ENCODE peak calls at places on chromosomes 3 and 15, in four cellular contexts. R is heart left ventricle, U is prostate gland, S is H9. N is an unnamed sample. For H3K4me1, the result is how much of the 10 kb centered on the place peaks cover.

GRCh38 chr3:100260081-100260684 is 609 bp upstream of the TBC1D23 start:
- DNase-seq in R (peak), U (no peak), S (peak), N (peak)

GRCh38 chr3:51953445-51953844 is 1.7 kb upstream of the GPR62 start:
- DNase-seq in R (no peak), U (no peak), S (no peak), N (no peak)

GRCh38 chr15:71103102-71103676 is 12.1 kb upstream of the THSD4 start:
- DNase-seq in R (no peak), U (no peak), S (no peak), N (no peak)

GRCh38 chr3:136385457-136385856 is 135.3 kb downstream of the PCCB start:
- DNase-seq in R (no peak), U (no peak), S (no peak), N (no peak)

GRCh38 chr15:72285927-72286516 is 13.7 kb upstream of the PARP6 start:
- DNase-seq in R (peak), U (peak), S (peak), N (peak)

GRCh38 chr3:13452490-13453335 is 27.4 kb upstream of the HDAC11 start:
- DNase-seq in R (no peak), U (peak), S (no peak), N (no peak)

GRCh38 chr15:72778796-72779195 is 4.8 kb downstream of the ADPGK start:
- DNase-seq in R (no peak), U (no peak), S (no peak), N (no peak)

GRCh38 chr3:128726691-128727031 is 678 bp downstream of the RAB7A start:
- DNase-seq in R (peak), U (peak), S (no peak), N (peak)

GRCh38 chr3:168653255-168653654 is 557.5 kb upstream of the GOLIM4 start:
- DNase-seq in R (no peak), U (no peak), S (no peak), N (no peak)

GRCh38 chr3:71754610-71755253 is 1.1 kb downstream of the GPR27 start:
- DNase-seq in R (no peak), U (no peak), S (peak), N (no peak)

GRCh38 chr15:88375234-88375926 is 91.8 kb downstream of the MRPL46 start:
- DNase-seq in R (no peak), U (no peak), S (no peak), N (no peak)

GRCh38 chr3:108301695-108302404 is 5.5 kb downstream of the HHLA2 start:
- DNase-seq in R (no peak), U (no peak), S (no peak), N (no peak)

GRCh38 chr15:60899322-60899966 is 329.7 kb downstream of the RORA start:
- DNase-seq in R (no peak), U (no peak), S (no peak), N (no peak)

GRCh38 chr15:43463542-43463941 is 29.4 kb downstream of the TP53BP1 start:
- DNase-seq in R (no peak), U (no peak), S (no peak), N (no peak)

GRCh38 chr15:100043732-100044131 is 298.0 kb downstream of the ADAMTS17 start:
- DNase-seq in R (no peak), U (no peak), S (no peak), N (no peak)

GRCh38 chr3:140370686-140371085 is 307.2 kb upstream of the TRIM42 start:
- DNase-seq in R (no peak), U (no peak), S (no peak), N (no peak)

GRCh38 chr3:177574232-177574856 is 377.1 kb upstream of the TBL1XR1 start:
- DNase-seq in R (no peak), U (peak), S (peak), N (peak)

GRCh38 chr15:82080774-82081173 is 35.0 kb upstream of the MEX3B start:
- DNase-seq in R (no peak), U (no peak), S (no peak), N (no peak)

GRCh38 chr3:152321806-152322377 is 53.2 kb downstream of the MBNL1 start:
- DNase-seq in R (no peak), U (no peak), S (no peak), N (no peak)

GRCh38 chr3:152319256-152319655 is 50.5 kb downstream of the MBNL1 start:
- DNase-seq in R (no peak), U (no peak), S (no peak), N (no peak)

GRCh38 chr3:152318512-152318911 is 49.8 kb downstream of the MBNL1 start:
- DNase-seq in R (no peak), U (no peak), S (no peak), N (no peak)

GRCh38 chr3:152321321-152321720 is 52.6 kb downstream of the MBNL1 start:
- DNase-seq in R (no peak), U (no peak), S (no peak), N (no peak)

DNA sequence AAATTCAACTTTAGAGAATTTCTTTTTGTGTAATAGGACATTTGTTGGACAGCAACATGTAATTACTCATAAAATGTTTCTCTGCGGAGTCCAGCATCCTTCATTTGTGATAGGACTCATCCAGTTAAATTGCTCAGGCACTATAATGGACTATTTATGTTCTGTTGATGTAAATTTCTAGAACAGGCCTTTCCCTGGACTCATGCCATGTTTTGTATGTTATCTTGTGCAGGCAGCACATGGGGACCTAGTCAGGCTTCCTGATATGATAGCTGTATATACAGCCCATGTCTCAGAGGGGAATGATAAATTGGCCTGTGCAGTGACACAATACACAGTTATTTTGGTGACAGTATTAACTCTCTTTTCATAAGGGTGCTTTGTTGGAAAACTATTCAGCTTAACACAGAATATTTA is 51.5 kb downstream of the MBNL1 start:
- DNase-seq in R (no peak), U (no peak), S (no peak), N (no peak)
- H3K4me1 ChIP-seq in R (half or more), U (under half), S (under half), N (under half)

GRCh38 chr15:66228807-66229557 is 24.6 kb downstream of the MEGF11 start:
- DNase-seq in R (no peak), U (no peak), S (no peak), N (no peak)
- H3K4me1 ChIP-seq in R (under half), U (under half), S (under half), N (under half)

GRCh38 chr3:126459763-126460127 is 15.9 kb downstream of the ZXDC start:
- DNase-seq in R (no peak), U (no peak), S (no peak), N (peak)
- H3K4me1 ChIP-seq in R (under half), U (under half), S (under half), N (under half)

GRCh38 chr3:188274249-188274915 is 120.4 kb downstream of the LPP start:
- DNase-seq in R (no peak), U (no peak), S (no peak), N (no peak)

GRCh38 chr3:188276366-188276765 is 122.4 kb downstream of the LPP start:
- DNase-seq in R (no peak), U (no peak), S (no peak), N (no peak)

GRCh38 chr3:188270423-188270972 is 116.5 kb downstream of the LPP start:
- DNase-seq in R (no peak), U (no peak), S (no peak), N (no peak)

GRCh38 chr3:188271226-188271894 is 117.4 kb downstream of the LPP start:
- DNase-seq in R (no peak), U (no peak), S (no peak), N (no peak)

GRCh38 chr3:188272481-188273372 is 118.8 kb downstream of the LPP start:
- DNase-seq in R (no peak), U (no peak), S (no peak), N (no peak)
- H3K4me1 ChIP-seq in R (half or more), U (under half), S (under half), N (under half)

DNA sequence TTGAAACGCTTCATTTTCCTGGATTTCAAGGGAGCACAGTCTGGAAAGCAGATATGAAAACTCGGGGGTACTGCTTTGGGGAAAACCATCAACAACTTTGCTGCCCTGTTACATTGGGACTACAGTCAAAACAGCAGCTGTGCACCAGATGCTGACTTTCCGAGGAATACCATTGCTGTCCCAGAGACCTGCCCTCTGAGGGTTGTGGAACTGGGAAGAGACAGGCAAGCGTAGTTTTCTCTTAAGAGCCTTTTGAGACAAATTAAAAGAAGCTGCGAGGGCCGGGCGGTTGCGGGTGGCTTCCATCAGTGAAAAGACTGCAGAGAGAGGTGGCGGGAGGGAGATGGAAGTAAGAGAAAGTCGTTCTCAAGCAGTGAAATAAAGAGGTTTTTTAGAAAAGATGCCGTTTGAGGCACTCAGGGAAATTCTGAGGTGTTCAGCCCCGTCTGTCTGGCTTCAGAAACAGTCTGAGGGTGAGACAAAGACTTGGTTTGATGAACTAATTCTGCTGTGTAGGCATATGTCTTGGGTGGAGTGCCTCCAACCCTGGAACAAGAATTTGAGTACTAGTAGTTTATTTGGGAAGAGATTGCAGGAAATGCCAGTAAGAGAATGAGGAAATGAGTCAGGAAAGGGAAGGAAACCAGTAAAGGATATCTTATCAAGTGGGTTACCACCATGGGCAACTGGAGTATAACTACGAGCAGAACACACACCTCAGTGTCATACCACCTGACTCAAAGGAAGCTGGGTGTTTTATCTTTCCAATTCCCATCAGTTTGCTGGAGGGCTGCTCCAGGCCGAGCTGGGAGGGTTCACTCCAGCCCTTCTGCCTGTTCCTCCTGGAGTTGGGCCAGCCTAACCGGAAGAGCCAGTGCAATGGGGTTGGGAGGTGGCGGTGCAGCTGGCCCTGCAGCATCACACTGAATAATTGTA is 75.1 kb downstream of the TGFBR2 start:
- DNase-seq in R (peak), U (no peak), S (no peak), N (peak)
- H3K4me1 ChIP-seq in R (half or more), U (under half), S (under half), N (under half)

GRCh38 chr3:112004664-112005063 is 5.9 kb downstream of the TAGLN3 start:
- DNase-seq in R (no peak), U (no peak), S (no peak), N (no peak)
- H3K4me1 ChIP-seq in R (under half), U (under half), S (under half), N (under half)

GRCh38 chr3:188345223-188345622 is 191.3 kb downstream of the LPP start:
- DNase-seq in R (no peak), U (no peak), S (no peak), N (no peak)
- H3K4me1 ChIP-seq in R (under half), U (under half), S (under half), N (under half)

GRCh38 chr15:74893627-74894026 is 3.8 kb downstream of the MPI start:
- DNase-seq in R (no peak), U (no peak), S (no peak), N (no peak)
- H3K4me1 ChIP-seq in R (under half), U (under half), S (under half), N (under half)